ENCODE peak calls at places on chromosomes 13 and 19, in five cellular contexts. C is uterus; S is neural crest cell; W is omental fat pad; K is activated naive CD8-positive, alpha-beta T cell treated with anti-CD3 and anti-CD28 coated beads for 36 hours. B is an unnamed sample.

GRCh38 chr13:68176486-68176885 is 946.4 kb upstream of the PCDH9 start:
- DNase-seq in W (no peak), S (no peak), K (no peak), C (no peak), B (peak; percentile 36)

GRCh38 chr13:96998071-96998470 is 3.8 kb upstream of the OXGR1 start:
- DNase-seq in K (no peak), C (no peak), W (no peak), S (no peak), B (no peak)

GRCh38 chr13:31945202-31945978 is 86.2 kb upstream of the FRY start:
- DNase-seq in K (no peak), S (no peak), W (peak; percentile 75), C (peak; percentile 44), B (peak; percentile 81)

GRCh38 chr13:40732658-40733057 is 38.3 kb downstream of the MRPS31 start:
- DNase-seq in W (no peak), S (no peak), C (no peak), K (no peak), B (no peak)

GRCh38 chr19:10329555-10329954 is 3.8 kb downstream of the RAVER1 start:
- DNase-seq in W (no peak), C (no peak), S (no peak), K (no peak), B (no peak)

GRCh38 chr19:1385816-1386215 is 2.1 kb downstream of the NDUFS7 start:
- DNase-seq in S (no peak), K (no peak), W (no peak), C (no peak), B (no peak)

GRCh38 chr13:112626124-112626523 is 38.2 kb upstream of the TUBGCP3 start:
- DNase-seq in S (no peak), W (no peak), K (no peak), C (no peak), B (no peak)

GRCh38 chr19:49690656-49691242 is at the start of gene CPT1C:
- DNase-seq in W (no peak), C (peak; percentile 87), S (peak; percentile 84), K (peak; percentile 60), B (peak; percentile 79)

GRCh38 chr13:46839399-46839798 is 42.4 kb upstream of the ESD start:
- DNase-seq in C (no peak), K (no peak), W (no peak), S (no peak), B (no peak)

GRCh38 chr13:21012841-21013681 is 48.3 kb downstream of the LATS2 start:
- DNase-seq in W (no peak), C (no peak), S (no peak), K (no peak), B (no peak)

GRCh38 chr19:6236310-6237291 is 43.2 kb downstream of the MLLT1 start:
- DNase-seq in S (no peak), W (no peak), C (no peak), K (no peak), B (no peak)